ENCODE peak calls at places on chromosomes 2 and 18, in five cellular contexts. One of them, this sample, is unnamed.

GRCh38 chr2:28624798-28625701 is 126.6 kb upstream of the PPP1CB start:
- DNase-seq in memory B cell: peak; percentile 21
- DNase-seq in T follicular helper cell: peak; percentile 37
- DNase-seq in small intestine: peak; percentile 66
- DNase-seq in CD4-positive, alpha-beta T cell: peak; percentile 26
- DNase-seq in this sample: no peak

GRCh38 chr2:234330902-234331301 is 166.0 kb downstream of the ARL4C start:
- DNase-seq in memory B cell: no peak
- DNase-seq in T follicular helper cell: no peak
- DNase-seq in small intestine: no peak
- DNase-seq in CD4-positive, alpha-beta T cell: no peak
- DNase-seq in this sample: no peak

GRCh38 chr2:239201531-239201876 is 199.3 kb downstream of the HDAC4 start:
- DNase-seq in memory B cell: no peak
- DNase-seq in T follicular helper cell: no peak
- DNase-seq in small intestine: no peak
- DNase-seq in CD4-positive, alpha-beta T cell: no peak
- DNase-seq in this sample: no peak

GRCh38 chr2:74597456-74597855 is 42.9 kb downstream of the DOK1 start:
- DNase-seq in memory B cell: no peak
- DNase-seq in T follicular helper cell: no peak
- DNase-seq in small intestine: peak; percentile 33
- DNase-seq in CD4-positive, alpha-beta T cell: no peak
- DNase-seq in this sample: no peak

GRCh38 chr2:33437297-33437696 is 39.2 kb upstream of the RASGRP3 start:
- DNase-seq in memory B cell: no peak
- DNase-seq in T follicular helper cell: no peak
- DNase-seq in small intestine: no peak
- DNase-seq in CD4-positive, alpha-beta T cell: no peak
- DNase-seq in this sample: no peak

GRCh38 chr2:49002750-49003149 is 151.6 kb downstream of the FSHR start:
- DNase-seq in memory B cell: no peak
- DNase-seq in T follicular helper cell: no peak
- DNase-seq in small intestine: no peak
- DNase-seq in CD4-positive, alpha-beta T cell: no peak
- DNase-seq in this sample: no peak

GRCh38 chr2:151459368-151459767 is 49.7 kb downstream of the RIF1 start:
- DNase-seq in memory B cell: no peak
- DNase-seq in T follicular helper cell: no peak
- DNase-seq in small intestine: no peak
- DNase-seq in CD4-positive, alpha-beta T cell: no peak
- DNase-seq in this sample: no peak

GRCh38 chr18:23943104-23943503 is 71.5 kb upstream of the TTC39C start:
- DNase-seq in memory B cell: no peak
- DNase-seq in T follicular helper cell: no peak
- DNase-seq in small intestine: no peak
- DNase-seq in CD4-positive, alpha-beta T cell: no peak
- DNase-seq in this sample: no peak

GRCh38 chr18:39647627-39648502 is 2082.3 kb upstream of the CELF4 start:
- DNase-seq in memory B cell: no peak
- DNase-seq in T follicular helper cell: no peak
- DNase-seq in small intestine: no peak
- DNase-seq in CD4-positive, alpha-beta T cell: no peak
- DNase-seq in this sample: no peak

GRCh38 chr2:111659361-111660281 is 224.4 kb downstream of the ANAPC1 start:
- DNase-seq in memory B cell: no peak
- DNase-seq in T follicular helper cell: no peak
- DNase-seq in small intestine: peak; percentile 38
- DNase-seq in CD4-positive, alpha-beta T cell: no peak
- DNase-seq in this sample: peak; percentile 98

GRCh38 chr18:55513199-55513598 is 74.8 kb downstream of the TCF4 start:
- DNase-seq in memory B cell: no peak
- DNase-seq in T follicular helper cell: no peak
- DNase-seq in small intestine: no peak
- DNase-seq in CD4-positive, alpha-beta T cell: no peak
- DNase-seq in this sample: no peak

GRCh38 chr2:172713365-172713875 is 22.2 kb upstream of the RAPGEF4 start:
- DNase-seq in memory B cell: no peak
- DNase-seq in T follicular helper cell: no peak
- DNase-seq in small intestine: no peak
- DNase-seq in CD4-positive, alpha-beta T cell: no peak
- DNase-seq in this sample: no peak

GRCh38 chr18:42807852-42808251 is 307.6 kb downstream of the RIT2 start:
- DNase-seq in memory B cell: no peak
- DNase-seq in T follicular helper cell: no peak
- DNase-seq in small intestine: no peak
- DNase-seq in CD4-positive, alpha-beta T cell: no peak
- DNase-seq in this sample: no peak

GRCh38 chr18:11320981-11321380 is 171.6 kb upstream of the PIEZO2 start:
- DNase-seq in memory B cell: no peak
- DNase-seq in T follicular helper cell: no peak
- DNase-seq in small intestine: no peak
- DNase-seq in CD4-positive, alpha-beta T cell: no peak
- DNase-seq in this sample: no peak

GRCh38 chr2:84395819-84396218 is 63.3 kb downstream of the SUCLG1 start:
- DNase-seq in memory B cell: no peak
- DNase-seq in T follicular helper cell: no peak
- DNase-seq in small intestine: no peak
- DNase-seq in CD4-positive, alpha-beta T cell: no peak
- DNase-seq in this sample: no peak

GRCh38 chr2:133780099-133780996 is 212.1 kb upstream of the NCKAP5 start:
- DNase-seq in memory B cell: peak; percentile 27
- DNase-seq in T follicular helper cell: no peak
- DNase-seq in small intestine: peak; percentile 63
- DNase-seq in CD4-positive, alpha-beta T cell: no peak
- DNase-seq in this sample: peak; percentile 84